ENCODE peak calls at places on chromosomes 6 and 20, in nine cellular contexts. One of them, this sample, is unnamed. For H3K9me3 and H3K4me1, the result is how much of the 10 kb centered on the place peaks cover.

GRCh38 chr6:138514860-138515540 is 15.7 kb upstream of the NHSL1 start:
- DNase-seq in heart left ventricle: no peak
- DNase-seq in esophagus squamous epithelium: no peak
- DNase-seq in ovary: no peak
- DNase-seq in suprapubic skin: no peak
- DNase-seq in NT2/D1: no peak
- DNase-seq in thyroid gland: no peak
- DNase-seq in heart right ventricle: no peak
- DNase-seq in kidney: no peak
- DNase-seq in this sample: no peak

GRCh38 chr6:36383608-36384007 is 3.9 kb downstream of the ETV7 start:
- DNase-seq in heart left ventricle: no peak
- DNase-seq in esophagus squamous epithelium: no peak
- DNase-seq in ovary: no peak
- DNase-seq in suprapubic skin: peak
- DNase-seq in NT2/D1: no peak
- DNase-seq in thyroid gland: no peak
- DNase-seq in heart right ventricle: no peak
- DNase-seq in kidney: no peak
- DNase-seq in this sample: no peak

GRCh38 chr20:48965189-48965910 is 43.8 kb downstream of the ARFGEF2 start:
- DNase-seq in heart left ventricle: no peak
- DNase-seq in esophagus squamous epithelium: no peak
- DNase-seq in ovary: no peak
- DNase-seq in suprapubic skin: no peak
- DNase-seq in NT2/D1: no peak
- DNase-seq in thyroid gland: no peak
- DNase-seq in heart right ventricle: no peak
- DNase-seq in kidney: no peak
- DNase-seq in this sample: no peak

GRCh38 chr6:16659471-16660156 is 101.6 kb downstream of the ATXN1 start:
- DNase-seq in heart left ventricle: no peak
- DNase-seq in esophagus squamous epithelium: no peak
- DNase-seq in ovary: no peak
- DNase-seq in suprapubic skin: no peak
- DNase-seq in NT2/D1: no peak
- DNase-seq in thyroid gland: no peak
- DNase-seq in heart right ventricle: no peak
- DNase-seq in kidney: no peak
- DNase-seq in this sample: no peak

GRCh38 chr20:45157977-45158376 is 16.7 kb upstream of the PI3 start:
- DNase-seq in heart left ventricle: no peak
- DNase-seq in esophagus squamous epithelium: no peak
- DNase-seq in ovary: no peak
- DNase-seq in suprapubic skin: no peak
- DNase-seq in NT2/D1: no peak
- DNase-seq in thyroid gland: no peak
- DNase-seq in heart right ventricle: no peak
- DNase-seq in kidney: no peak
- DNase-seq in this sample: no peak

GRCh38 chr6:30219244-30219643 is 6.0 kb upstream of the TRIM26 start:
- DNase-seq in heart left ventricle: no peak
- DNase-seq in esophagus squamous epithelium: no peak
- DNase-seq in ovary: no peak
- DNase-seq in suprapubic skin: no peak
- DNase-seq in NT2/D1: no peak
- DNase-seq in thyroid gland: peak
- DNase-seq in heart right ventricle: peak
- DNase-seq in kidney: no peak
- DNase-seq in this sample: no peak

GRCh38 chr20:58889334-58890072 is 37.0 kb downstream of the GNAS start:
- DNase-seq in heart left ventricle: peak
- DNase-seq in esophagus squamous epithelium: no peak
- DNase-seq in ovary: no peak
- DNase-seq in suprapubic skin: no peak
- DNase-seq in NT2/D1: no peak
- DNase-seq in thyroid gland: no peak
- DNase-seq in heart right ventricle: no peak
- DNase-seq in kidney: peak
- DNase-seq in this sample: no peak

GRCh38 chr6:26223677-26224546 is 136.7 kb downstream of the HFE start:
- DNase-seq in heart left ventricle: peak
- DNase-seq in esophagus squamous epithelium: no peak
- DNase-seq in ovary: peak
- DNase-seq in suprapubic skin: no peak
- DNase-seq in NT2/D1: no peak
- DNase-seq in thyroid gland: peak
- DNase-seq in heart right ventricle: peak
- DNase-seq in kidney: no peak
- DNase-seq in this sample: peak

DNA sequence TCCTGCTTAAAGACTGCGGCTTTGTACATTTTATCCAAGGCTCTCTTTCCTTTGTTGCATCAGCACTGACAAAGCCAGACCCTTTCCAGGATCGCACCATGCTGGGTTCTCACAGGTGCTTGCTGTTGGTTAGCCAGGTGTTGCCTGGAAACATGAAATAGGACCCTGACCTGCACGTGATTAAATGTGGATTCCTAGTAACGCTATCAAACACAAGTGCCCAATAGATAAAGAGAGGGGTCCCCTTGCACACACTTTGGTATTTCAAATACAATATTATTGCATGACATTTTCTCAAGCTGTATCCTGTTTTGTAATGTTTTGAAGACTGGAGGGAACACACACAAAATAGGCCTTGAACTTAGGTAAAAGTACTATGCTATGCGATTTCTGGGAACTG is 73.3 kb downstream of the AKAP12 start:
- DNase-seq in heart left ventricle: no peak
- DNase-seq in esophagus squamous epithelium: no peak
- DNase-seq in ovary: peak
- DNase-seq in suprapubic skin: no peak
- DNase-seq in NT2/D1: no peak
- DNase-seq in thyroid gland: no peak
- DNase-seq in heart right ventricle: no peak
- DNase-seq in kidney: no peak
- DNase-seq in this sample: no peak
- H3K9me3 ChIP-seq in heart left ventricle: under half
- H3K9me3 ChIP-seq in esophagus squamous epithelium: under half
- H3K9me3 ChIP-seq in ovary: under half
- H3K9me3 ChIP-seq in suprapubic skin: under half
- H3K9me3 ChIP-seq in NT2/D1: under half
- H3K9me3 ChIP-seq in thyroid gland: under half
- H3K9me3 ChIP-seq in heart right ventricle: under half
- H3K9me3 ChIP-seq in kidney: under half
- H3K9me3 ChIP-seq in this sample: under half

GRCh38 chr6:143700684-143701342 is 23.0 kb downstream of the PHACTR2 start:
- DNase-seq in heart left ventricle: no peak
- DNase-seq in esophagus squamous epithelium: no peak
- DNase-seq in ovary: peak
- DNase-seq in suprapubic skin: no peak
- DNase-seq in NT2/D1: no peak
- DNase-seq in thyroid gland: no peak
- DNase-seq in heart right ventricle: peak
- DNase-seq in kidney: no peak
- DNase-seq in this sample: no peak
- H3K4me3 ChIP-seq in heart left ventricle: peak
- H3K4me3 ChIP-seq in esophagus squamous epithelium: no peak
- H3K4me3 ChIP-seq in ovary: no peak
- H3K4me3 ChIP-seq in suprapubic skin: no peak
- H3K4me3 ChIP-seq in NT2/D1: no peak
- H3K4me3 ChIP-seq in thyroid gland: no peak
- H3K4me3 ChIP-seq in heart right ventricle: no peak
- H3K4me3 ChIP-seq in kidney: no peak
- H3K4me3 ChIP-seq in this sample: no peak

DNA sequence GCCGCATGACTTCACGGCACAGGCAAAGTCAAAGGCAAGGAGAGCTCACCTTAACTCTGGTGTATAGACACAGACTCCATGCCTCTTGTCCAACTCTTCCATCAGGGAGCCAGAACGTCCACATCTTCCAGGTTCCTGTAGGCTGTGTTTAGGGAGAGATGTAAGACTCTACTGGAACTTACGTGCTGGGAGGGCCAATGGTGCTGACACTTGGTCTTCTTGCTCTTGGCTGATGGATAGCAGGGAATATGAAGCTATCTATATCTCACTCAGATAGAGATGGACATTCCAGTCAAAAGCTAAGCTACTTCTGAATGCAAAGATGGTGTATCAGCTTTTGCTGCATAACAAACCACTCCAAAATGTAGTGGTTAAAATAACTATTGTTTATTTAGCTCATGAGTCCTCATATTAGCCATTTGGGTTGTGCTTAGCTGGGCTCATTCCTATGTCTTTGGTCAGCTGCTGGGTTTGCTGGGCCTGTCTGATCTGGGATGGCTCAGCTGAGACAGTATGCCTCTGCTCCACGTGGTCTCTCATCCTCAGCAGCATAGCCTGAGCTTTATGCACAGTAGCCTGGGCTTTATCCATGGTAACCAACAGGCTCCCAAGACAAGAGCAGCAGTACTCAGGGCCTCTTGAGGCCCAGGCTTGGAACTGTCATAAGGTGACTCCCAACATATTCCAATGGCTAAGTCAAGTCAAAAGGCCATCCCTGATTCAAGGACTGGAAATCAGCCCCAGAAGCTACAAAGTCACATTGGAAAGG is 111.6 kb downstream of the SNX5 start:
- DNase-seq in heart left ventricle: no peak
- DNase-seq in esophagus squamous epithelium: no peak
- DNase-seq in ovary: no peak
- DNase-seq in suprapubic skin: no peak
- DNase-seq in NT2/D1: no peak
- DNase-seq in thyroid gland: no peak
- DNase-seq in heart right ventricle: no peak
- DNase-seq in kidney: no peak
- DNase-seq in this sample: no peak
- H3K4me1 ChIP-seq in heart left ventricle: under half
- H3K4me1 ChIP-seq in esophagus squamous epithelium: under half
- H3K4me1 ChIP-seq in ovary: under half
- H3K4me1 ChIP-seq in suprapubic skin: under half
- H3K4me1 ChIP-seq in NT2/D1: under half
- H3K4me1 ChIP-seq in thyroid gland: under half
- H3K4me1 ChIP-seq in heart right ventricle: under half
- H3K4me1 ChIP-seq in kidney: under half
- H3K4me1 ChIP-seq in this sample: under half

DNA sequence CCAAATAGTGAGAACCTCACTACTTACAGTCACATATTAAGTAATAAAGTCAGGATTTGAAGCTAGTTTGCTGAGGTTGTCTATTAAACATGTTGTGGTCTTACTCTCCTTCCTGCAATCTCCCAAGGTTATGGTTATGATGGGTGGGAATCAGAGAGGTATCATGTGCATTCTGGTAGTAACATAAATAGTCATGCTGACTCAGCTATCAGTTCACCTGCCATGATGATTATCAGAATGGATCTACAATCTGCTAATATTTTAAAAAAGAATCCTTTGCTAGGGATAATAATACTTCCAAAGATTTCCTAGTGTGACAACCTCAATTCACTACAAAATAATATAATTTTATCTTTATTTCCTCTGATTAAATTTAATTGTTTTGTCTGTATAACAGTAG is 671.9 kb downstream of the KHDRBS2 start:
- DNase-seq in heart left ventricle: no peak
- DNase-seq in esophagus squamous epithelium: no peak
- DNase-seq in ovary: no peak
- DNase-seq in suprapubic skin: no peak
- DNase-seq in NT2/D1: no peak
- DNase-seq in thyroid gland: no peak
- DNase-seq in heart right ventricle: no peak
- DNase-seq in kidney: no peak
- DNase-seq in this sample: no peak
- H3K9me3 ChIP-seq in heart left ventricle: under half
- H3K9me3 ChIP-seq in esophagus squamous epithelium: under half
- H3K9me3 ChIP-seq in ovary: under half
- H3K9me3 ChIP-seq in suprapubic skin: under half
- H3K9me3 ChIP-seq in NT2/D1: under half
- H3K9me3 ChIP-seq in thyroid gland: under half
- H3K9me3 ChIP-seq in heart right ventricle: under half
- H3K9me3 ChIP-seq in kidney: under half
- H3K9me3 ChIP-seq in this sample: under half

GRCh38 chr6:93420163-93420806 is 926 bp upstream of the EPHA7 start:
- DNase-seq in heart left ventricle: no peak
- DNase-seq in esophagus squamous epithelium: no peak
- DNase-seq in ovary: no peak
- DNase-seq in suprapubic skin: no peak
- DNase-seq in NT2/D1: no peak
- DNase-seq in thyroid gland: no peak
- DNase-seq in heart right ventricle: no peak
- DNase-seq in kidney: no peak
- DNase-seq in this sample: no peak
- H3K4me3 ChIP-seq in heart left ventricle: peak
- H3K4me3 ChIP-seq in esophagus squamous epithelium: no peak
- H3K4me3 ChIP-seq in ovary: peak
- H3K4me3 ChIP-seq in suprapubic skin: peak
- H3K4me3 ChIP-seq in NT2/D1: peak
- H3K4me3 ChIP-seq in thyroid gland: no peak
- H3K4me3 ChIP-seq in heart right ventricle: peak
- H3K4me3 ChIP-seq in kidney: peak
- H3K4me3 ChIP-seq in this sample: peak

This sample was measured in aorta.